ENCODE peak calls at places on chromosomes 7 and 10, in seven cellular contexts. X, Z, F, M, W, L and J are unnamed samples.

GRCh38 chr10:91088300-91089140 is 131.9 kb upstream of the PCGF5 start:
- DNase-seq in F (peak), Z (no peak), W (no peak), L (peak), X (no peak), M (no peak), J (no peak)

GRCh38 chr10:95785942-95786669 is 30.1 kb downstream of the ENTPD1 start:
- DNase-seq in X (no peak), W (no peak), Z (no peak), F (no peak), M (no peak), L (no peak), J (no peak)

GRCh38 chr10:88008866-88009470 is 145.5 kb downstream of the PTEN start:
- DNase-seq in W (no peak), F (peak), X (no peak), L (peak), Z (no peak), M (no peak), J (no peak)

GRCh38 chr7:2173184-2173827 is 59.4 kb downstream of the MAD1L1 start:
- DNase-seq in W (no peak), Z (no peak), X (no peak), M (no peak), L (no peak), F (no peak), J (peak)

GRCh38 chr10:3619276-3619675 is 165.7 kb downstream of the KLF6 start:
- DNase-seq in W (no peak), X (no peak), Z (no peak), F (no peak), M (no peak), L (no peak), J (no peak)

GRCh38 chr10:75220258-75220657 is 9.7 kb downstream of the VDAC2 start:
- DNase-seq in F (no peak), W (no peak), M (no peak), Z (no peak), X (no peak), L (no peak), J (no peak)

GRCh38 chr7:92691578-92691977 is 101.4 kb upstream of the FAM133B start:
- DNase-seq in W (no peak), M (peak), X (no peak), F (peak), Z (peak), L (peak), J (no peak)

GRCh38 chr7:82360591-82361386 is 82.8 kb downstream of the CACNA2D1 start:
- DNase-seq in Z (no peak), M (no peak), L (no peak), W (no peak), X (no peak), F (no peak), J (no peak)

GRCh38 chr7:156612930-156613329 is 27.6 kb upstream of the RNF32 start:
- DNase-seq in L (no peak), Z (no peak), X (no peak), M (no peak), F (no peak), W (peak), J (no peak)

GRCh38 chr7:44218418-44219201 is 17.8 kb downstream of the YKT6 start:
- DNase-seq in F (no peak), X (peak), Z (no peak), L (no peak), W (no peak), M (peak), J (peak)

GRCh38 chr10:61325183-61325582 is 128.0 kb downstream of the TMEM26 start:
- DNase-seq in M (no peak), Z (no peak), W (no peak), X (no peak), L (no peak), F (no peak), J (no peak)

GRCh38 chr7:142872106-142872675 is 13.4 kb downstream of the TRPV6 start:
- DNase-seq in M (no peak), L (no peak), F (no peak), X (no peak), Z (no peak), W (no peak), J (no peak)

GRCh38 chr10:14019983-14020668 is 310.6 kb downstream of the FRMD4A start:
- DNase-seq in F (no peak), W (no peak), M (no peak), L (no peak), Z (no peak), X (no peak), J (no peak)

GRCh38 chr7:597348-598178 is 77.9 kb upstream of the PDGFA start:
- DNase-seq in X (no peak), M (no peak), W (no peak), L (no peak), F (no peak), Z (no peak), J (no peak)

GRCh38 chr7:100585511-100586265 is at the start of gene LRCH4:
- DNase-seq in L (peak), M (no peak), W (no peak), F (peak), Z (no peak), X (no peak), J (peak)

GRCh38 chr7:39271386-39271785 is 293.7 kb downstream of the POU6F2 start:
- DNase-seq in L (peak), M (no peak), F (peak), Z (no peak), X (no peak), W (no peak), J (peak)

GRCh38 chr10:51951601-51952000 is 252.2 kb upstream of the CSTF2T start:
- DNase-seq in W (no peak), F (no peak), M (no peak), Z (no peak), X (no peak), L (no peak), J (no peak)

GRCh38 chr10:95414016-95414830 is 123.4 kb upstream of the PDLIM1 start:
- DNase-seq in L (no peak), F (no peak), X (no peak), Z (no peak), W (no peak), M (no peak), J (no peak)

GRCh38 chr10:63977329-63977923 is 456.2 kb downstream of the REEP3 start:
- DNase-seq in Z (peak), X (peak), F (peak), L (peak), M (peak), W (no peak), J (no peak)

GRCh38 chr7:5594616-5595544 is 171.2 kb upstream of the TNRC18 start:
- DNase-seq in Z (no peak), X (peak), M (no peak), L (peak), W (no peak), F (peak), J (no peak)

GRCh38 chr10:93461124-93461806 is 20.9 kb downstream of the MYOF start:
- DNase-seq in F (peak), L (no peak), M (no peak), Z (no peak), X (no peak), W (no peak), J (no peak)